ENCODE peak calls at places on chromosome 13, in six cellular contexts. N is HL-60, Z is Peyer's patch, B is A549, S is transverse colon, V is AG04450. H is an unnamed sample.

GRCh38 chr13:70893832-70894231 is 785.6 kb upstream of the KLHL1 start:
- DNase-seq in S (no peak), V (no peak), Z (no peak), N (peak), B (no peak), H (no peak)

GRCh38 chr13:51995677-51996551 is 15.3 kb downstream of the ATP7B start:
- DNase-seq in S (peak), B (no peak), N (no peak), Z (peak), V (no peak), H (peak)

GRCh38 chr13:78958019-78958418 is 299.1 kb upstream of the OBI1 start:
- DNase-seq in Z (no peak), V (no peak), S (no peak), B (no peak), N (no peak), H (no peak)

GRCh38 chr13:35731471-35731870 is 255.0 kb upstream of the MAB21L1 start:
- DNase-seq in B (no peak), N (no peak), V (no peak), Z (no peak), S (no peak), H (no peak)

GRCh38 chr13:100506154-100506553 is 82.4 kb downstream of the GGACT start:
- DNase-seq in B (no peak), S (no peak), Z (no peak), V (no peak), N (no peak), H (no peak)

GRCh38 chr13:105979586-105979985 is 555.9 kb downstream of the EFNB2 start:
- DNase-seq in Z (no peak), V (no peak), B (peak), N (no peak), S (peak), H (no peak)

GRCh38 chr13:32426191-32426980 is 1.5 kb downstream of the N4BP2L1 start:
- DNase-seq in S (peak), Z (peak), V (no peak), N (peak), B (no peak), H (no peak)

GRCh38 chr13:37068962-37069361 is 9.5 kb upstream of the SUPT20H start:
- DNase-seq in Z (no peak), N (no peak), B (peak), S (no peak), V (no peak), H (no peak)

GRCh38 chr13:57629391-57629804 is 2.1 kb upstream of the PCDH17 start:
- DNase-seq in S (no peak), Z (peak), B (no peak), V (no peak), N (no peak), H (no peak)

GRCh38 chr13:98927954-98928927 is 49.6 kb downstream of the DOCK9 start:
- DNase-seq in V (peak), S (no peak), N (no peak), Z (no peak), B (no peak), H (no peak)

GRCh38 chr13:76024151-76024550 is 388.0 kb downstream of the LMO7 start:
- DNase-seq in Z (no peak), N (no peak), S (no peak), V (no peak), B (no peak), H (no peak)

GRCh38 chr13:66618702-66619101 is 611.4 kb downstream of the PCDH9 start:
- DNase-seq in Z (no peak), B (peak), S (no peak), V (peak), N (no peak), H (no peak)

GRCh38 chr13:74026753-74027152 is 107.5 kb downstream of the KLF12 start:
- DNase-seq in V (no peak), S (peak), B (no peak), Z (no peak), N (no peak), H (no peak)

GRCh38 chr13:36163809-36164308 is 32.7 kb upstream of the DCLK1 start:
- DNase-seq in V (peak), Z (no peak), B (no peak), S (peak), N (no peak), H (no peak)

GRCh38 chr13:50141660-50142010 is 126.4 kb downstream of the KCNRG start:
- DNase-seq in N (peak), V (no peak), Z (no peak), B (no peak), S (no peak), H (no peak)

GRCh38 chr13:41056996-41057711 is 4.2 kb upstream of the WBP4 start:
- DNase-seq in Z (no peak), N (no peak), V (no peak), S (no peak), B (no peak), H (no peak)

GRCh38 chr13:50156722-50157121 is 141.5 kb downstream of the KCNRG start:
- DNase-seq in V (no peak), S (no peak), N (no peak), Z (no peak), B (no peak), H (no peak)

GRCh38 chr13:112335135-112335534 is 41.0 kb upstream of the SPACA7 start:
- DNase-seq in N (no peak), B (no peak), S (no peak), Z (no peak), V (no peak), H (no peak)

GRCh38 chr13:34155931-34156607 is 338.1 kb downstream of the RFC3 start:
- DNase-seq in S (no peak), V (no peak), N (no peak), B (peak), Z (no peak), H (no peak)

GRCh38 chr13:34159946-34160345 is 342.0 kb downstream of the RFC3 start:
- DNase-seq in S (no peak), V (no peak), Z (no peak), B (no peak), N (no peak), H (no peak)

GRCh38 chr13:34153428-34154180 is 335.7 kb downstream of the RFC3 start:
- DNase-seq in N (no peak), B (no peak), V (no peak), S (no peak), Z (no peak), H (no peak)

GRCh38 chr13:34152996-34153395 is 335.0 kb downstream of the RFC3 start:
- DNase-seq in B (no peak), N (no peak), V (no peak), Z (no peak), S (no peak), H (no peak)

DNA sequence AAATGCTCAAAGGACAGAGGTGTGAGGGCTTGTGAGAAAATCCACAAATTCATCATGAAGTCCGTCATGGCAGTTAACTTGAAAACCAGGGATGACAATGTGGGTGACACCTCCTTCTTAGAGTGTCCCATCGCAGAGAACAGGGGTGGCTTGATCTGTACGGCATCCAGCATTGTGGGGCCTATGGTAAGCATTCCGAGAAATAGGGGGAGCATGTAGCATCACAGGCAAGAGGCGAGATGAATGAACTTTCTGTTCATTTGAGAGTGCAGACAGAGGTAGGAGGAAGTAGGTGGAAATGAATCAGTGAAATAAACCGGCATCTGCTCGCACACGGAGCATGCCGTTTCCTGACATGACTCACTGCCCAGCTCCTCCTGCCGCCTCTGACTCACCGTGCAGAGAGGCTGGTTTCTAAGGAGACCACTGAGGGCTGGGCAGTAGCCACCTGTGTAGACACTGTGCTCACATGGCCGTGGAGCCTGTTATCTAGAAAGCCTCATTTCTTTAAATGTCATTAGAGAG is 339.0 kb downstream of the RFC3 start:
- DNase-seq in V (peak), N (peak), B (peak), Z (peak), S (peak), H (peak)
- H3K27ac ChIP-seq in V (peak), N (no peak), B (peak), Z (no peak), S (peak), H (no peak)

DNA sequence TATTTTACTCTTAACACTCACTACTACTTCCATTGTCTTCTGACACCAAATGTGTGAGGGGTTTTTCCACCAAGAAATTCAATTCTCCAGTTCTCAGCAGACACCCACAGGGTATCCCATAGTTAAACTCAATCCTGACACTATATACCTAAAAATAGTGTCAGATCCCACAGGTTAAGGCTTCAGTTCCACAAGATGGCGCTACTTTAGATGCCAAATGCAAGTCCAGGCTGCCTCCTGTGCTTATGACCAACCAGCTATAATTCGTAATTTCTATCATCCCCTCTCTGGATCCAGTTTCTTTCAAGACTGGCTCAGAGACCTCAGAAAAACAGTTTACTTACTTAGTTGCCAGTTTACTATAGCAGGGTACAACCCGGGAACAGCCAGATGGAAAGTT is 1146.2 kb upstream of the SPRY2 start:
- DNase-seq in S (no peak), V (no peak), Z (no peak), N (no peak), B (peak), H (no peak)
- TF ChIP-seq CTCF in S (no peak), V (no peak), Z (no peak), N (no peak), B (no peak), H (peak)

GRCh38 chr13:30120133-30120822 is 187.1 kb downstream of the KATNAL1 start:
- DNase-seq in S (no peak), V (no peak), B (no peak), N (no peak), Z (no peak), H (no peak)
- H3K4me3 ChIP-seq in S (no peak), V (no peak), B (no peak), N (no peak), Z (no peak), H (no peak)

GRCh38 chr13:109989686-109990085 is 203.3 kb upstream of the IRS2 start:
- DNase-seq in B (no peak), V (no peak), Z (no peak), N (no peak), S (no peak), H (no peak)

GRCh38 chr13:109990296-109990695 is 203.9 kb upstream of the IRS2 start:
- DNase-seq in B (no peak), Z (no peak), N (no peak), V (no peak), S (no peak), H (no peak)

GRCh38 chr13:109986851-109987250 is 200.5 kb upstream of the IRS2 start:
- DNase-seq in Z (no peak), B (no peak), S (no peak), V (no peak), N (no peak), H (no peak)

GRCh38 chr13:109985871-109986270 is 199.5 kb upstream of the IRS2 start:
- DNase-seq in V (no peak), B (no peak), N (no peak), S (no peak), Z (no peak), H (no peak)

GRCh38 chr13:109989155-109989554 is 202.8 kb upstream of the IRS2 start:
- DNase-seq in N (no peak), V (no peak), B (no peak), S (no peak), Z (no peak), H (no peak)
- H3K27ac ChIP-seq in N (no peak), V (no peak), B (no peak), S (no peak), Z (no peak), H (no peak)

GRCh38 chr13:22127277-22128143 is 456.6 kb downstream of the FGF9 start:
- DNase-seq in Z (no peak), V (no peak), N (no peak), B (no peak), S (no peak), H (no peak)

GRCh38 chr13:22130254-22130653 is 459.4 kb downstream of the FGF9 start:
- DNase-seq in B (no peak), V (no peak), S (no peak), Z (no peak), N (no peak), H (no peak)

GRCh38 chr13:22134261-22134660 is 463.4 kb downstream of the FGF9 start:
- DNase-seq in N (no peak), B (no peak), S (no peak), V (no peak), Z (no peak), H (no peak)

GRCh38 chr13:22126433-22127021 is 455.7 kb downstream of the FGF9 start:
- DNase-seq in N (no peak), Z (no peak), B (no peak), S (no peak), V (no peak), H (no peak)

GRCh38 chr13:22128413-22129198 is 457.7 kb downstream of the FGF9 start:
- DNase-seq in S (peak), Z (no peak), V (no peak), B (no peak), N (no peak), H (no peak)
- TF ChIP-seq CTCF in S (no peak), Z (no peak), V (no peak), B (no peak), N (no peak), H (no peak)